ENCODE peak calls at places on chromosomes 11 and 22, in seven cellular contexts. V, G, Z, P, F, Y and C are unnamed samples.

GRCh38 chr22:49377306-49377705 is 450.4 kb downstream of the BRD1 start:
- DNase-seq in Y (no peak), G (no peak), V (no peak), Z (no peak), F (no peak), P (no peak), C (no peak)

GRCh38 chr11:116720895-116721294 is 51.9 kb downstream of the BUD13 start:
- DNase-seq in Y (no peak), F (no peak), Z (no peak), P (no peak), V (no peak), G (no peak), C (no peak)

GRCh38 chr11:116073854-116074837 is 569.9 kb upstream of the CADM1 start:
- DNase-seq in G (no peak), Z (no peak), V (no peak), F (no peak), Y (no peak), P (no peak), C (no peak)

GRCh38 chr22:43830931-43831560 is 18.9 kb upstream of the EFCAB6 start:
- DNase-seq in V (no peak), P (no peak), F (no peak), Z (no peak), Y (no peak), G (no peak), C (no peak)

GRCh38 chr11:70504246-70505020 is 106.1 kb downstream of the CTTN start:
- DNase-seq in Y (no peak), G (no peak), P (no peak), Z (no peak), F (no peak), V (no peak), C (no peak)

GRCh38 chr22:23163665-23164064 is 16.6 kb upstream of the BCR start:
- DNase-seq in P (no peak), V (peak), Z (no peak), G (peak), F (no peak), Y (no peak), C (peak)

GRCh38 chr11:37988031-37988430 is 1390.0 kb upstream of the RAG2 start:
- DNase-seq in Y (no peak), Z (no peak), G (peak), F (no peak), V (peak), P (peak), C (peak)

GRCh38 chr22:26587991-26588613 is 1.8 kb downstream of the TPST2 start:
- DNase-seq in F (no peak), V (peak), Y (no peak), G (no peak), Z (no peak), P (peak), C (no peak)

GRCh38 chr11:28346721-28347120 is 238.5 kb downstream of the METTL15 start:
- DNase-seq in P (no peak), G (no peak), F (no peak), V (no peak), Z (no peak), Y (no peak), C (no peak)

GRCh38 chr22:26672590-26673468 is 15.4 kb downstream of the MIAT start:
- DNase-seq in G (peak), V (peak), P (peak), Z (peak), Y (peak), F (peak), C (peak)

GRCh38 chr11:30125461-30125860 is 105.4 kb upstream of the FSHB start:
- DNase-seq in Y (no peak), V (peak), G (no peak), Z (no peak), P (peak), F (no peak), C (peak)

DNA sequence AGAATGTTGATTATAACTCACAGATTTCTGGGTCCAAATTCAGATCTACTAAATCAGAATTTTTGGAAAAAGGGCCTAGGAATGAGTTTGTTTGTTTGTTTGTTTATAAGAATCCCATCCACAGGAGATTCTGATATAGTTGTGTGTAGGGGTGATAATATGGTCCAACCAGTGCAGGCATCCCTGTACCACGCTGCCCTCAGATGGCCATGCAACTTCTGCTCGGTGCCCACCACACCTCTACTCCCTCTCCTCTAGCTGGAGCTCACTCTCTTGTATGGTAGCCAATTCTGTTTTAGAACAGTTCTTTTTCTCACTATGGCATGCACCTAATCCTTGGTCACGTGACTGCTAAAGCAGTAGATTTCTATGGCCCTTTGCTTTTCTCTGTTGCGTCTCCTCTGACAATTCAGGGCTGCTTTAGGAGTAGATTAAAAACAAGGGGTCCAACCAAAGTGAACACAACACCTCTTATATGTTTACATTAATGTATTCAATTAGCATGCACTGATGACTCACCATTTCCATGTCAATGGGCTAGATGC is 103.3 kb upstream of the KCNA4 start:
- DNase-seq in P (no peak), V (no peak), Z (no peak), G (no peak), Y (no peak), F (no peak), C (no peak)
- TF ChIP-seq CTCF in P (no peak), V (no peak), Z (no peak), G (no peak), Y (no peak), F (no peak), C (no peak)

GRCh38 chr22:19036523-19037273 is 85.5 kb downstream of the DGCR2 start:
- DNase-seq in G (peak), P (peak), V (no peak), F (no peak), Y (no peak), Z (no peak), C (no peak)

GRCh38 chr22:19037282-19038163 is 84.7 kb downstream of the DGCR2 start:
- DNase-seq in Z (no peak), F (no peak), V (no peak), Y (no peak), G (no peak), P (no peak), C (no peak)

GRCh38 chr22:19036229-19036522 is 86.0 kb downstream of the DGCR2 start:
- DNase-seq in Y (no peak), F (no peak), V (no peak), Z (no peak), G (no peak), P (no peak), C (no peak)

GRCh38 chr22:19038164-19038546 is 84.1 kb downstream of the DGCR2 start:
- DNase-seq in Y (no peak), F (no peak), G (no peak), Z (no peak), P (no peak), V (no peak), C (no peak)

GRCh38 chr22:19035474-19036228 is 86.6 kb downstream of the DGCR2 start:
- DNase-seq in Z (no peak), G (peak), V (no peak), Y (no peak), F (no peak), P (no peak), C (no peak)
- TF ChIP-seq CTCF in Z (no peak), G (no peak), V (no peak), Y (no peak), F (no peak), P (no peak), C (peak)

DNA sequence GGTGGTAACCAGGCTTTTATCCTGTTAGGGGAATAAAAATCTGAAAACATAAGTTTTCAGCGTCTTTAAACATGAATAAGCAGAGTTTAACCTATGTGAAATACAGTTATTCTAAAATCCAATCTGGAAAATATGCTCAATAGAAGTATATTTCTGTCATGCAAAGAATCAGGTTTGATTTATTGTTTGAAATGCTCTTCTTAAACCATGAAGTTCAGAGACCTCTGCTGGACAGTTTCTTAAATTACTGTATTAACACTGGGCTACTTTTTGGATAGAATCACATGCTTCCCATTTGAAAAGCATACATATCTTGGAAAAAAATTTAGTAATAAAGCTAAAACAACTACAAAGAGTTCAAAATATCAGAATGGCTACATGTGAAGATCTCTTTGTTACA is 25.4 kb downstream of the APIP start:
- DNase-seq in Y (no peak), Z (no peak), V (peak), F (no peak), P (peak), G (peak), C (peak)
- TF ChIP-seq CTCF in Y (peak), Z (peak), V (peak), F (peak), P (peak), G (no peak), C (peak)

GRCh38 chr11:62724171-62724570 is 3.1 kb downstream of the HNRNPUL2 start:
- DNase-seq in Y (no peak), V (no peak), G (no peak), Z (no peak), P (no peak), F (no peak), C (no peak)

GRCh38 chr11:62726156-62727006 is 876 bp downstream of the HNRNPUL2 start:
- DNase-seq in P (no peak), G (no peak), F (peak), Z (no peak), V (no peak), Y (no peak), C (no peak)

GRCh38 chr11:62727833-62728721 is at the start of gene TTC9C:
- DNase-seq in Y (peak), P (peak), F (peak), V (peak), G (peak), Z (peak), C (peak)

GRCh38 chr11:62725686-62726085 is 1.6 kb downstream of the HNRNPUL2 start:
- DNase-seq in F (no peak), P (no peak), G (no peak), Y (no peak), V (no peak), Z (no peak), C (peak)

GRCh38 chr11:62727007-62727832 is at the start of gene HNRNPUL2:
- DNase-seq in G (peak), P (peak), Y (peak), F (peak), V (peak), Z (peak), C (peak)
- TF ChIP-seq CTCF in G (no peak), P (no peak), Y (no peak), F (no peak), V (no peak), Z (no peak), C (no peak)

DNA sequence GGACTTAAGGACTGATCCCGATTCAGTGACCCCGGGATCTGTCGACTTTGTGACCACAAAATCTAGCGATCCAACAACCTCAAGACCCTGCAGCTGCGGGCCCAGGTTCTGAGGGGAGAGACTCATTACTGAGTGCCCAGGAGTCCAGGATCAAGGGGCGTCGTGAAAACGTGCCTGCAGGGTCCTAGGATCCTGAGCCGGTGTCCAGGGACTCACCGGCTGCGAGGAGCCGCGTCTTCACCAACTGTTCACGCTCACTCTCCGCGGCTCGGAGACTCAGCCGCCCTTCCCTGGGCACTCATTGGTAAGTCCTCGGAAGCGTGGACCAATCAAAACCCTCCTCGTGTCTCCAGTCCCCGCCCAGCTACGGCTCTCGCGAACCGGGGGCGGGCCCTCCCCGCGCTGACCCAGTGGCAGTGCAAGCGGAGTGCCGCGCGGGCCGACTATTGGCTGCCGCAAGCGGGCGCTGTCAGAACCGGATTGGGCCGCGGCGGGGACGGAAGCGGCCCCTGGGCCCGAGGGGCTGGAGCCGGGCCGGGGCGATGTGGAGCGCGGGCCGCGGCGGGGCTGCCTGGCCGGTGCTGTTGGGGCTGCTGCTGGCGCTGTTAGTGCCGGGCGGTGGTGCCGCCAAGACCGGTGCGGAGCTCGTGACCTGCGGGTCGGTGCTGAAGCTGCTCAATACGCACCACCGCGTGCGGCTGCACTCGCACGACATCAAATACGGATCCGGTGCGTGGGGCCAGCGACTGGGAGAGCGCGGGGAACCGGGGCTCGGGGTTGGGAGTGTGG is at the start of gene SDF2L1:
- DNase-seq in P (peak), F (peak), Y (peak), Z (peak), V (peak), G (peak), C (peak)
- TF ChIP-seq CTCF in P (no peak), F (no peak), Y (no peak), Z (no peak), V (no peak), G (no peak), C (no peak)